ENCODE peak calls at places on chromosome 18, in eight cellular contexts. One of them, this sample, is unnamed.

GRCh38 chr18:43007365-43007764 is 108.1 kb downstream of the RIT2 start:
- DNase-seq in tibial artery: no peak
- DNase-seq in heart left ventricle: no peak
- DNase-seq in activated CD4-positive, CD25-positive, alpha-beta regulatory T cell treated with anti-CD3 and anti-CD28 coated beads, Interleukin-2, amount 50 U/mL, for 72 hours: no peak
- DNase-seq in adrenal gland: no peak
- DNase-seq in CD4-positive, alpha-beta memory T cell: no peak
- DNase-seq in mucosa of descending colon: no peak
- DNase-seq in NT2/D1: no peak
- DNase-seq in this sample: no peak

GRCh38 chr18:1292167-1292566 is 387.5 kb downstream of the ADCYAP1 start:
- DNase-seq in tibial artery: no peak
- DNase-seq in heart left ventricle: no peak
- DNase-seq in activated CD4-positive, CD25-positive, alpha-beta regulatory T cell treated with anti-CD3 and anti-CD28 coated beads, Interleukin-2, amount 50 U/mL, for 72 hours: no peak
- DNase-seq in adrenal gland: no peak
- DNase-seq in CD4-positive, alpha-beta memory T cell: no peak
- DNase-seq in mucosa of descending colon: no peak
- DNase-seq in NT2/D1: no peak
- DNase-seq in this sample: no peak

GRCh38 chr18:28789460-28789859 is 612.5 kb upstream of the CDH2 start:
- DNase-seq in tibial artery: no peak
- DNase-seq in heart left ventricle: no peak
- DNase-seq in activated CD4-positive, CD25-positive, alpha-beta regulatory T cell treated with anti-CD3 and anti-CD28 coated beads, Interleukin-2, amount 50 U/mL, for 72 hours: no peak
- DNase-seq in adrenal gland: no peak
- DNase-seq in CD4-positive, alpha-beta memory T cell: no peak
- DNase-seq in mucosa of descending colon: no peak
- DNase-seq in NT2/D1: no peak
- DNase-seq in this sample: no peak

GRCh38 chr18:23857756-23858155 is 156.8 kb upstream of the TTC39C start:
- DNase-seq in tibial artery: no peak
- DNase-seq in heart left ventricle: no peak
- DNase-seq in activated CD4-positive, CD25-positive, alpha-beta regulatory T cell treated with anti-CD3 and anti-CD28 coated beads, Interleukin-2, amount 50 U/mL, for 72 hours: no peak
- DNase-seq in adrenal gland: no peak
- DNase-seq in CD4-positive, alpha-beta memory T cell: no peak
- DNase-seq in mucosa of descending colon: no peak
- DNase-seq in NT2/D1: no peak
- DNase-seq in this sample: no peak

GRCh38 chr18:48814490-48815181 is 136.1 kb downstream of the SMAD7 start:
- DNase-seq in tibial artery: peak
- DNase-seq in heart left ventricle: no peak
- DNase-seq in activated CD4-positive, CD25-positive, alpha-beta regulatory T cell treated with anti-CD3 and anti-CD28 coated beads, Interleukin-2, amount 50 U/mL, for 72 hours: peak
- DNase-seq in adrenal gland: peak
- DNase-seq in CD4-positive, alpha-beta memory T cell: peak
- DNase-seq in mucosa of descending colon: no peak
- DNase-seq in NT2/D1: no peak
- DNase-seq in this sample: no peak

GRCh38 chr18:11005528-11005927 is 143.8 kb downstream of the PIEZO2 start:
- DNase-seq in tibial artery: no peak
- DNase-seq in heart left ventricle: no peak
- DNase-seq in activated CD4-positive, CD25-positive, alpha-beta regulatory T cell treated with anti-CD3 and anti-CD28 coated beads, Interleukin-2, amount 50 U/mL, for 72 hours: no peak
- DNase-seq in adrenal gland: peak
- DNase-seq in CD4-positive, alpha-beta memory T cell: no peak
- DNase-seq in mucosa of descending colon: no peak
- DNase-seq in NT2/D1: no peak
- DNase-seq in this sample: no peak

GRCh38 chr18:74141638-74142037 is 6.0 kb downstream of the FBXO15 start:
- DNase-seq in tibial artery: no peak
- DNase-seq in heart left ventricle: no peak
- DNase-seq in activated CD4-positive, CD25-positive, alpha-beta regulatory T cell treated with anti-CD3 and anti-CD28 coated beads, Interleukin-2, amount 50 U/mL, for 72 hours: no peak
- DNase-seq in adrenal gland: no peak
- DNase-seq in CD4-positive, alpha-beta memory T cell: no peak
- DNase-seq in mucosa of descending colon: no peak
- DNase-seq in NT2/D1: no peak
- DNase-seq in this sample: no peak

GRCh38 chr18:35376742-35377695 is at the start of gene ZNF396:
- DNase-seq in tibial artery: peak
- DNase-seq in heart left ventricle: peak
- DNase-seq in activated CD4-positive, CD25-positive, alpha-beta regulatory T cell treated with anti-CD3 and anti-CD28 coated beads, Interleukin-2, amount 50 U/mL, for 72 hours: peak
- DNase-seq in adrenal gland: peak
- DNase-seq in CD4-positive, alpha-beta memory T cell: peak
- DNase-seq in mucosa of descending colon: peak
- DNase-seq in NT2/D1: no peak
- DNase-seq in this sample: peak

GRCh38 chr18:50240083-50240563 is 26.2 kb downstream of the CFAP53 start:
- DNase-seq in tibial artery: no peak
- DNase-seq in heart left ventricle: no peak
- DNase-seq in activated CD4-positive, CD25-positive, alpha-beta regulatory T cell treated with anti-CD3 and anti-CD28 coated beads, Interleukin-2, amount 50 U/mL, for 72 hours: no peak
- DNase-seq in adrenal gland: no peak
- DNase-seq in CD4-positive, alpha-beta memory T cell: no peak
- DNase-seq in mucosa of descending colon: no peak
- DNase-seq in NT2/D1: no peak
- DNase-seq in this sample: no peak

GRCh38 chr18:4691836-4692235 is 236.7 kb upstream of the DLGAP1 start:
- DNase-seq in tibial artery: no peak
- DNase-seq in heart left ventricle: no peak
- DNase-seq in activated CD4-positive, CD25-positive, alpha-beta regulatory T cell treated with anti-CD3 and anti-CD28 coated beads, Interleukin-2, amount 50 U/mL, for 72 hours: no peak
- DNase-seq in adrenal gland: no peak
- DNase-seq in CD4-positive, alpha-beta memory T cell: no peak
- DNase-seq in mucosa of descending colon: no peak
- DNase-seq in NT2/D1: no peak
- DNase-seq in this sample: no peak

GRCh38 chr18:27377251-27377650 is 192.1 kb upstream of the CHST9 start:
- DNase-seq in tibial artery: no peak
- DNase-seq in heart left ventricle: no peak
- DNase-seq in activated CD4-positive, CD25-positive, alpha-beta regulatory T cell treated with anti-CD3 and anti-CD28 coated beads, Interleukin-2, amount 50 U/mL, for 72 hours: no peak
- DNase-seq in adrenal gland: no peak
- DNase-seq in CD4-positive, alpha-beta memory T cell: no peak
- DNase-seq in mucosa of descending colon: no peak
- DNase-seq in NT2/D1: no peak
- DNase-seq in this sample: no peak

GRCh38 chr18:36652503-36652902 is 176.3 kb downstream of the TPGS2 start:
- DNase-seq in tibial artery: no peak
- DNase-seq in heart left ventricle: no peak
- DNase-seq in activated CD4-positive, CD25-positive, alpha-beta regulatory T cell treated with anti-CD3 and anti-CD28 coated beads, Interleukin-2, amount 50 U/mL, for 72 hours: no peak
- DNase-seq in adrenal gland: no peak
- DNase-seq in CD4-positive, alpha-beta memory T cell: no peak
- DNase-seq in mucosa of descending colon: no peak
- DNase-seq in NT2/D1: no peak
- DNase-seq in this sample: no peak

GRCh38 chr18:13563390-13563805 is 163.0 kb downstream of the FAM210A start:
- DNase-seq in tibial artery: peak
- DNase-seq in heart left ventricle: no peak
- DNase-seq in activated CD4-positive, CD25-positive, alpha-beta regulatory T cell treated with anti-CD3 and anti-CD28 coated beads, Interleukin-2, amount 50 U/mL, for 72 hours: no peak
- DNase-seq in adrenal gland: no peak
- DNase-seq in CD4-positive, alpha-beta memory T cell: no peak
- DNase-seq in mucosa of descending colon: no peak
- DNase-seq in NT2/D1: no peak
- DNase-seq in this sample: no peak